ENCODE peak calls at places on chromosome 12, in seven cellular contexts. One of them, this sample, is unnamed.
A peak's percentile ranks its signal among the peaks of the same experiment; 100 is the strongest.

GRCh38 chr12:113448874-113449273 is 22.8 kb downstream of the LHX5 start:
- DNase-seq in hepatocyte: no peak
- DNase-seq in neural progenitor cell: no peak
- DNase-seq in GM23248: no peak
- DNase-seq in PC-3: no peak
- DNase-seq in HCT116: no peak
- DNase-seq in GM23338: no peak
- DNase-seq in this sample: no peak

GRCh38 chr12:130163461-130164215 is 1.4 kb downstream of the FZD10 start:
- DNase-seq in PC-3: no peak
- DNase-seq in neural progenitor cell: peak; percentile 31
- DNase-seq in GM23338: no peak
- DNase-seq in hepatocyte: no peak
- DNase-seq in GM23248: no peak
- DNase-seq in HCT116: no peak
- DNase-seq in this sample: no peak

GRCh38 chr12:108214046-108214445 is 85.0 kb downstream of the WSCD2 start:
- DNase-seq in neural progenitor cell: no peak
- DNase-seq in GM23248: no peak
- DNase-seq in HCT116: no peak
- DNase-seq in hepatocyte: no peak
- DNase-seq in GM23338: no peak
- DNase-seq in PC-3: no peak
- DNase-seq in this sample: no peak

GRCh38 chr12:130617219-130617618 is 98.9 kb downstream of the RIMBP2 start:
- DNase-seq in PC-3: no peak
- DNase-seq in GM23338: no peak
- DNase-seq in neural progenitor cell: no peak
- DNase-seq in GM23248: no peak
- DNase-seq in HCT116: no peak
- DNase-seq in hepatocyte: peak; percentile 33
- DNase-seq in this sample: no peak

GRCh38 chr12:115872212-115872611 is 405.3 kb downstream of the MED13L start:
- DNase-seq in GM23248: no peak
- DNase-seq in PC-3: peak; percentile 40
- DNase-seq in neural progenitor cell: peak; percentile 21
- DNase-seq in hepatocyte: no peak
- DNase-seq in GM23338: no peak
- DNase-seq in HCT116: no peak
- DNase-seq in this sample: no peak

GRCh38 chr12:57616383-57617101 is 5.3 kb downstream of the ARHGEF25 start:
- DNase-seq in HCT116: no peak
- DNase-seq in hepatocyte: no peak
- DNase-seq in PC-3: no peak
- DNase-seq in GM23338: no peak
- DNase-seq in GM23248: peak; percentile 90
- DNase-seq in neural progenitor cell: no peak
- DNase-seq in this sample: no peak

GRCh38 chr12:109982211-109982610 is 14.0 kb downstream of the GIT2 start:
- DNase-seq in neural progenitor cell: no peak
- DNase-seq in PC-3: no peak
- DNase-seq in hepatocyte: no peak
- DNase-seq in HCT116: no peak
- DNase-seq in GM23338: no peak
- DNase-seq in GM23248: peak; percentile 79
- DNase-seq in this sample: no peak

GRCh38 chr12:46534442-46534841 is 161.9 kb upstream of the SLC38A2 start:
- DNase-seq in GM23248: no peak
- DNase-seq in HCT116: no peak
- DNase-seq in neural progenitor cell: no peak
- DNase-seq in PC-3: no peak
- DNase-seq in hepatocyte: no peak
- DNase-seq in GM23338: no peak
- DNase-seq in this sample: no peak

GRCh38 chr12:104568881-104569280 is 112.1 kb downstream of the CHST11 start:
- DNase-seq in GM23338: no peak
- DNase-seq in GM23248: no peak
- DNase-seq in neural progenitor cell: no peak
- DNase-seq in PC-3: no peak
- DNase-seq in hepatocyte: no peak
- DNase-seq in HCT116: no peak
- DNase-seq in this sample: no peak

GRCh38 chr12:88868062-88868461 is 287.8 kb upstream of the KITLG start:
- DNase-seq in neural progenitor cell: no peak
- DNase-seq in hepatocyte: no peak
- DNase-seq in PC-3: no peak
- DNase-seq in GM23248: peak; percentile 25
- DNase-seq in GM23338: no peak
- DNase-seq in HCT116: no peak
- DNase-seq in this sample: no peak

GRCh38 chr12:95593266-95593871 is 42.1 kb upstream of the USP44 start:
- DNase-seq in GM23338: no peak
- DNase-seq in hepatocyte: no peak
- DNase-seq in HCT116: no peak
- DNase-seq in PC-3: no peak
- DNase-seq in GM23248: no peak
- DNase-seq in neural progenitor cell: no peak
- DNase-seq in this sample: no peak

GRCh38 chr12:89707992-89708792 is 446 bp downstream of the ATP2B1 start:
- DNase-seq in neural progenitor cell: peak; percentile 53
- DNase-seq in hepatocyte: peak; percentile 59
- DNase-seq in PC-3: peak; percentile 21
- DNase-seq in HCT116: no peak
- DNase-seq in GM23248: peak; percentile 73
- DNase-seq in GM23338: peak; percentile 54
- DNase-seq in this sample: peak; percentile 53

GRCh38 chr12:77124767-77125166 is 59.4 kb upstream of the E2F7 start:
- DNase-seq in PC-3: no peak
- DNase-seq in neural progenitor cell: no peak
- DNase-seq in HCT116: no peak
- DNase-seq in hepatocyte: no peak
- DNase-seq in GM23248: peak; percentile 89
- DNase-seq in GM23338: no peak
- DNase-seq in this sample: no peak

GRCh38 chr12:66900616-66901015 is 221.7 kb upstream of the GRIP1 start:
- DNase-seq in hepatocyte: no peak
- DNase-seq in PC-3: no peak
- DNase-seq in GM23338: no peak
- DNase-seq in neural progenitor cell: no peak
- DNase-seq in GM23248: no peak
- DNase-seq in HCT116: no peak
- DNase-seq in this sample: no peak

GRCh38 chr12:123815968-123816367 is 53.9 kb downstream of the DNAH10 start:
- DNase-seq in GM23248: no peak
- DNase-seq in hepatocyte: no peak
- DNase-seq in HCT116: no peak
- DNase-seq in neural progenitor cell: no peak
- DNase-seq in GM23338: no peak
- DNase-seq in PC-3: no peak
- DNase-seq in this sample: no peak

DNA sequence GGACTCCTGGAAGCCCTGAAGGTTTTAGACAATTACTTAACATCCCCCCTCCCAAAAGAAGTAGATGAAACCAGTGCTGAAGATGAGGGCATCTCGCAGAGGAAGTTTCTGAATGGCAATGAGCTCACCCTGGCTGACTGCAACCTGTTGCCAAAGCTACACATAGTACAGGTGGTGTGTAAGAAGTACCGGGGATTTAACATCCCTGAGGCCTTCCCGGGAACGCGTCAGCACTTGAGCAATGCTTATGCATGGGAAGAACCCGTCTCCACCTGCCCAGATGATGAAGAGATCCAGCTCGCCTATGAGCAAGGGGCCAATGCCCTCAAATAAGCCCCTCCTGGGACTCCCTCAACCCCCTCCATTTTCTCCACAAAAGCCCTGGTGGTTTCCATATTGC is 10.6 kb upstream of the SPPL3 start:
- DNase-seq in HCT116: no peak
- DNase-seq in GM23248: no peak
- DNase-seq in PC-3: no peak
- DNase-seq in hepatocyte: no peak
- DNase-seq in GM23338: no peak
- DNase-seq in neural progenitor cell: no peak
- DNase-seq in this sample: no peak
- TF ChIP-seq EZH2 in HCT116: no peak
- TF ChIP-seq EZH2 in GM23248: no peak
- TF ChIP-seq EZH2 in PC-3: no peak
- TF ChIP-seq EZH2 in hepatocyte: no peak
- TF ChIP-seq EZH2 in GM23338: no peak
- TF ChIP-seq EZH2 in neural progenitor cell: no peak
- TF ChIP-seq EZH2 in this sample: no peak

DNA sequence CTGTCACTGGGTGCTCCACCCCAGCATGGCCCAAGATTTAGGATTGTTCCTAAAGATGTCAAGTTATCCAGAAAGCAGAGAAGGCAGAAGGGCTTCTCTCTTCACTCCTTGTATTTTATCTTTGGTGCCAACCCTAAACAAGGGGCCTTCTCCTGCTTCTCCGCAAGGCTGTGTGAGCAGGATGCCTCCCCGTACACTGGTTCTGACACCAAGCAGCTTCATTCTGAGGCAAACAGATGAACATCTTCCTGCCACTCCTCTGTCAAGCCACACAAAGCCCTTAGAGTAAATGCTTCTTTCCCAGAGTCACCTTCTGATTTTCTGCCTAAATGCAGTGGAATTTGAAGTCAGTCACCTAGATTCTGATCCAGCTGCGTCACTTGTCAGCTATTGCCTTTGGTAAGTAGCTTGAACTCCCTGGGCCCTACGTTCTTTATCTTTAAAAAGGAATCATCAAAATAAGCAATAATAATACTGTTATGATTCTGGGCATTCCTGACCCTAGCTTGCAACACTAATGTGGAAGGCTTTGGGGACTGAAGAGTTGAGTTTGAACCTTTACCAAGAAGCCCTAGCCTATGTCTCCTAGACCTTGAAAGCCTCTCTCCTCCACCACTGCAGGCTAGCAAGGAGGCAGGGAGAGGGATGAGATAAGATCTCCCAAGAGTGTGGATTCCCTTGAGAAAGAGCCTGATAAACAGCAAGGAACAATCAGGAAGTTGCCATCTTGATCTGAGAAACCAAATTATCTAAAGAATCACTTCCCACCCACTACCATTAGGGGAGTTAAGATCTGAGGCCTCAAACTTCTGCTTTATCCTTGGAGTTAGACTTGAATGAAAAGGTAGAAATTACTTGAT is 5.7 kb downstream of the KRT73 start:
- DNase-seq in neural progenitor cell: no peak
- DNase-seq in GM23248: no peak
- DNase-seq in GM23338: no peak
- DNase-seq in PC-3: no peak
- DNase-seq in hepatocyte: no peak
- DNase-seq in HCT116: no peak
- DNase-seq in this sample: no peak
- TF ChIP-seq EZH2phosphoT487 in neural progenitor cell: no peak
- TF ChIP-seq EZH2phosphoT487 in GM23248: no peak
- TF ChIP-seq EZH2phosphoT487 in GM23338: no peak
- TF ChIP-seq EZH2phosphoT487 in PC-3: no peak
- TF ChIP-seq EZH2phosphoT487 in hepatocyte: no peak
- TF ChIP-seq EZH2phosphoT487 in HCT116: no peak
- TF ChIP-seq EZH2phosphoT487 in this sample: no peak

DNA sequence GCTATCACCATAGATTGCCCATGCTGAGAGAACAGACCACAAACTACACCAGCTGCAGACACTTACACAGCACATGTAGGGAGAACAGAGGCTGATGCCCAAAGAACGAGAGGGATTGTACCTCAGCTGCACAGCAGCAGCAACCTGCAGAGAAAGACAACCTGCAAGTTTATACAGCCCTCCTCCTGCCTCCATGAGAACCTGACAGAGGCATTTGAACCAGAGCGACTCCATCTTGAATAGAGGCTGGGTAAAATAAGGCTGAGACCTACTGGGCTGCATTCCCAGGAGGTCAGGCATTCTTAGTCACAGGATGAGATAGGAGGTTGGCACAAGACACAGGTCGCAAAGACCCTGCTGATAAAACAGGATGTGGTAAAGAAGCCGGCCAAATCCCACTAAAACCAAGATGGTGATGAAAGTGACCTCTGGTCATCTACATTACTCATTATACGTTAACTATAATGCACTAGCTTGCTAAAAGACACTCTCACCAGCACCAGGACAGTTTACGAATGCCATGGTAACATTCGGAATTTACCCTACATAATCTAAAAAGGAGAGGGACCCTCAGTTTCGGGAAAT is 262.4 kb upstream of the HMGA2 start:
- DNase-seq in HCT116: no peak
- DNase-seq in GM23338: no peak
- DNase-seq in PC-3: peak; percentile 79
- DNase-seq in GM23248: peak; percentile 36
- DNase-seq in neural progenitor cell: no peak
- DNase-seq in hepatocyte: no peak
- DNase-seq in this sample: no peak
- TF ChIP-seq EZH2 in HCT116: no peak
- TF ChIP-seq EZH2 in GM23338: no peak
- TF ChIP-seq EZH2 in PC-3: no peak
- TF ChIP-seq EZH2 in GM23248: no peak
- TF ChIP-seq EZH2 in neural progenitor cell: no peak
- TF ChIP-seq EZH2 in hepatocyte: no peak
- TF ChIP-seq EZH2 in this sample: no peak

DNA sequence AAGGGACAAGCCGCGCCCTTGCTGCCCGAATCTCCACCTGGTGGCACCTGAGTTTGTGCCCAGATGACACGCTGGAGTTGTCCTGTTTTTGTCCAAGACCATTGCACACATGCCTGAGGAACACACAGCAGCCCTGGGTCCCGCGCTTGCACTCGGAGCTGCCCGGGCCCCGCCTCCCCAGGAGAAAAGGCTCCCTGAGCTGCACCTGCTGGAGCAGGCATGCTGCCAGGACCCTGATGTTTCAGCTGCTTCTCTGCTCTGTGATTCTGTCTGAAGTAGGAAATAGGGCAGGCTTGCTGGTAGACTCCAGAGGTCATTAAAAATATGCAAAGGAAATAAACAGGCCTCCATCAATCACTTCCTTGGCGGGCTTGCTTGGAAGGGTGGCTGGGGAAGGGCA is 271.6 kb downstream of the CACNA1C start:
- DNase-seq in PC-3: no peak
- DNase-seq in neural progenitor cell: no peak
- DNase-seq in GM23338: no peak
- DNase-seq in GM23248: no peak
- DNase-seq in HCT116: no peak
- DNase-seq in hepatocyte: no peak
- DNase-seq in this sample: no peak
- TF ChIP-seq EZH2phosphoT487 in PC-3: no peak
- TF ChIP-seq EZH2phosphoT487 in neural progenitor cell: no peak
- TF ChIP-seq EZH2phosphoT487 in GM23338: no peak
- TF ChIP-seq EZH2phosphoT487 in GM23248: no peak
- TF ChIP-seq EZH2phosphoT487 in HCT116: no peak
- TF ChIP-seq EZH2phosphoT487 in hepatocyte: no peak
- TF ChIP-seq EZH2phosphoT487 in this sample: no peak

This sample was measured in MM.1S.